ENCODE peak calls at places on chromosomes 13 and 19, in five cellular contexts. P is OCI-LY7; Q is CD14-positive monocyte; W is CD4-positive, alpha-beta T cell; I is NK-92 treated with Interleukin-12 subunit alpha and Interleukin-12 subunit beta, amount 100 ng/mL, for 24 hours. Z is an unnamed sample.

GRCh38 chr13:94162289-94162688 is 317.2 kb downstream of the DCT start:
- DNase-seq in P (no peak), Q (no peak), W (no peak), I (no peak), Z (no peak)

GRCh38 chr19:33647146-33647545 is 25.4 kb downstream of the CHST8 start:
- DNase-seq in P (no peak), Q (no peak), W (no peak), I (no peak), Z (no peak)

GRCh38 chr19:13436352-13436751 is 69.9 kb downstream of the CACNA1A start:
- DNase-seq in P (no peak), Q (no peak), W (no peak), I (no peak), Z (no peak)

GRCh38 chr13:20197361-20197834 is 4.7 kb upstream of the GJB2 start:
- DNase-seq in P (peak; percentile 49), Q (no peak), W (no peak), I (no peak), Z (no peak)

GRCh38 chr13:110137677-110138008 is 169.3 kb downstream of the COL4A1 start:
- DNase-seq in P (peak; percentile 10), Q (no peak), W (no peak), I (no peak), Z (peak; percentile 2)

GRCh38 chr13:33236021-33236420 is 49.5 kb downstream of the STARD13 start:
- DNase-seq in P (no peak), Q (no peak), W (no peak), I (no peak), Z (no peak)

GRCh38 chr13:73754727-73755292 is 379.4 kb downstream of the KLF12 start:
- DNase-seq in P (peak; percentile 66), Q (no peak), W (peak; percentile 23), I (no peak), Z (peak; percentile 22)

GRCh38 chr19:28242317-28242927 is 970.5 kb downstream of the UQCRFS1 start:
- DNase-seq in P (peak; percentile 53), Q (no peak), W (no peak), I (peak; percentile 6), Z (no peak)

GRCh38 chr19:47523473-47523872 is 8.6 kb upstream of the NAPA start:
- DNase-seq in P (peak; percentile 47), Q (no peak), W (no peak), I (no peak), Z (no peak)

GRCh38 chr19:6472713-6473112 is 8.6 kb downstream of the CRB3 start:
- DNase-seq in P (no peak), Q (no peak), W (no peak), I (no peak), Z (no peak)

GRCh38 chr19:51020988-51021651 is 1.6 kb upstream of the KLK10 start:
- DNase-seq in P (peak; percentile 40), Q (peak; percentile 26), W (no peak), I (no peak), Z (no peak)

GRCh38 chr13:21613791-21614190 is 9.8 kb upstream of the MICU2 start:
- DNase-seq in P (no peak), Q (no peak), W (no peak), I (no peak), Z (no peak)

GRCh38 chr13:69946443-69946955 is 161.1 kb upstream of the ATXN8OS start:
- DNase-seq in P (no peak), Q (no peak), W (no peak), I (no peak), Z (no peak)

GRCh38 chr13:23966221-23966690 is 69.0 kb upstream of the C1QTNF9B start:
- DNase-seq in P (no peak), Q (no peak), W (no peak), I (no peak), Z (no peak)

GRCh38 chr19:51246153-51246552 is 4.7 kb upstream of the SIGLECL1 start:
- DNase-seq in P (no peak), Q (no peak), W (no peak), I (no peak), Z (no peak)

GRCh38 chr19:54460230-54461005 is 3.2 kb downstream of the LENG9 start:
- DNase-seq in P (no peak), Q (no peak), W (no peak), I (no peak), Z (no peak)

GRCh38 chr19:2478324-2478755 is 2.4 kb downstream of the GADD45B start:
- DNase-seq in P (peak; percentile 77), Q (peak; percentile 76), W (peak; percentile 37), I (peak; percentile 47), Z (peak; percentile 55)

GRCh38 chr19:19381007-19381926 is 24.2 kb upstream of the GATAD2A start:
- DNase-seq in P (peak; percentile 77), Q (no peak), W (no peak), I (no peak), Z (no peak)

GRCh38 chr13:23621316-23621645 is 51.1 kb downstream of the TNFRSF19 start:
- DNase-seq in P (no peak), Q (no peak), W (no peak), I (peak; percentile 55), Z (no peak)

GRCh38 chr19:56951672-56952071 is 111.1 kb upstream of the PEG3 start:
- DNase-seq in P (no peak), Q (no peak), W (no peak), I (no peak), Z (no peak)

GRCh38 chr19:1813837-1814217 is 1.8 kb upstream of the ATP8B3 start:
- DNase-seq in P (no peak), Q (no peak), W (no peak), I (no peak), Z (no peak)

GRCh38 chr13:105670179-105671015 is 865.1 kb downstream of the EFNB2 start:
- DNase-seq in P (no peak), Q (no peak), W (no peak), I (no peak), Z (no peak)

GRCh38 chr13:39370554-39370953 is 232.4 kb downstream of the LHFPL6 start:
- DNase-seq in P (no peak), Q (no peak), W (no peak), I (no peak), Z (no peak)

GRCh38 chr19:410243-410781 is 1.4 kb upstream of the C2CD4C start:
- DNase-seq in P (no peak), Q (no peak), W (no peak), I (no peak), Z (no peak)

GRCh38 chr13:18991054-18991453 is 190.6 kb downstream of the TUBA3C start:
- DNase-seq in P (no peak), Q (no peak), W (no peak), I (no peak), Z (no peak)

GRCh38 chr19:51107406-51108065 is 673 bp downstream of the CTU1 start:
- DNase-seq in P (peak; percentile 29), Q (no peak), W (no peak), I (no peak), Z (no peak)

GRCh38 chr19:5436101-5436947 is 18.9 kb upstream of the ZNRF4 start:
- DNase-seq in P (no peak), Q (no peak), W (no peak), I (no peak), Z (no peak)

GRCh38 chr19:20611866-20612265 is 46.3 kb upstream of the ZNF737 start:
- DNase-seq in P (no peak), Q (no peak), W (no peak), I (no peak), Z (no peak)

GRCh38 chr19:15115762-15116615 is 8.8 kb downstream of the SYDE1 start:
- DNase-seq in P (no peak), Q (no peak), W (no peak), I (no peak), Z (no peak)